ENCODE peak calls at places on chromosomes 16 and 17, in five cellular contexts. T, J, N, Y and F are unnamed samples.

GRCh38 chr17:50871369-50871768 is 5.2 kb upstream of the TOB1 start:
- DNase-seq in T (no peak), N (no peak), J (no peak), Y (peak), F (no peak)

GRCh38 chr17:81961554-81962498 is 839 bp upstream of the NOTUM start:
- DNase-seq in T (no peak), Y (no peak), J (no peak), N (no peak), F (no peak)

GRCh38 chr16:9165601-9166220 is 74.3 kb downstream of the HAPSTR1 start:
- DNase-seq in Y (no peak), J (no peak), N (no peak), T (no peak), F (no peak)

GRCh38 chr17:309361-309888 is 43.2 kb downstream of the RPH3AL start:
- DNase-seq in Y (no peak), T (no peak), J (no peak), N (peak), F (no peak)

GRCh38 chr16:3194792-3195191 is 6.8 kb downstream of the OR1F1 start:
- DNase-seq in T (no peak), J (no peak), N (no peak), Y (no peak), F (no peak)

GRCh38 chr17:1438593-1439083 is 17.4 kb downstream of the CRK start:
- DNase-seq in T (peak), J (no peak), Y (no peak), N (no peak), F (no peak)

GRCh38 chr17:51630101-51630671 is 369.8 kb downstream of the UTP18 start:
- DNase-seq in Y (no peak), T (no peak), J (no peak), N (no peak), F (no peak)

GRCh38 chr17:20116683-20117309 is 107.6 kb downstream of the SPECC1 start:
- DNase-seq in N (no peak), J (peak), Y (peak), T (peak), F (no peak)

GRCh38 chr16:89619880-89620279 is 6.4 kb downstream of the DPEP1 start:
- DNase-seq in N (no peak), Y (no peak), J (no peak), T (no peak), F (peak)

GRCh38 chr16:81499576-81500380 is 55.2 kb downstream of the CMIP start:
- DNase-seq in T (no peak), N (peak), J (no peak), Y (no peak), F (no peak)

GRCh38 chr17:78132086-78132676 is 1.6 kb downstream of the TMC8 start:
- DNase-seq in T (no peak), N (peak), Y (peak), J (no peak), F (no peak)

GRCh38 chr16:4097826-4098240 is 18.4 kb downstream of the ADCY9 start:
- DNase-seq in Y (no peak), J (no peak), N (no peak), T (no peak), F (no peak)

GRCh38 chr16:52574105-52574437 is 27.1 kb upstream of the TOX3 start:
- DNase-seq in J (no peak), T (no peak), Y (no peak), N (no peak), F (no peak)

GRCh38 chr17:70144260-70144846 is 25.0 kb upstream of the KCNJ2 start:
- DNase-seq in N (no peak), J (no peak), T (peak), Y (no peak), F (no peak)

GRCh38 chr17:47956818-47957590 is 679 bp downstream of the PRR15L start:
- DNase-seq in J (no peak), Y (no peak), N (no peak), T (no peak), F (no peak)

GRCh38 chr16:20409398-20410152 is at the start of gene ACSM5:
- DNase-seq in J (peak), Y (no peak), N (no peak), T (no peak), F (no peak)

GRCh38 chr17:72416905-72417304 is 296.1 kb downstream of the SOX9 start:
- DNase-seq in T (no peak), J (no peak), N (no peak), Y (no peak), F (no peak)

GRCh38 chr17:81323411-81323868 is 28.3 kb upstream of the SLC38A10 start:
- DNase-seq in Y (no peak), N (no peak), J (no peak), T (no peak), F (no peak)

GRCh38 chr16:80889779-80890359 is 85.5 kb upstream of the CDYL2 start:
- DNase-seq in T (no peak), N (no peak), Y (no peak), J (no peak), F (no peak)

GRCh38 chr16:14492614-14493013 is 137.4 kb downstream of the PARN start:
- DNase-seq in N (no peak), T (no peak), Y (no peak), J (no peak), F (no peak)

GRCh38 chr16:354971-355441 is 2.5 kb upstream of the AXIN1 start:
- DNase-seq in N (peak), J (peak), T (no peak), Y (peak), F (no peak)

GRCh38 chr17:79947351-79948031 is 88.2 kb downstream of the TBC1D16 start:
- DNase-seq in T (peak), J (peak), N (no peak), Y (no peak), F (peak)

GRCh38 chr17:77472837-77473214 is 332.1 kb downstream of the SEC14L1 start:
- DNase-seq in T (no peak), Y (no peak), N (no peak), J (no peak), F (no peak)

GRCh38 chr16:29927523-29927905 is 1.5 kb upstream of the KCTD13 start:
- DNase-seq in N (no peak), T (peak), Y (no peak), J (no peak), F (no peak)

GRCh38 chr17:11212792-11213191 is 28.2 kb upstream of the SHISA6 start:
- DNase-seq in J (no peak), Y (no peak), N (no peak), T (no peak), F (no peak)

GRCh38 chr17:68860941-68861340 is 94.3 kb downstream of the ABCA8 start:
- DNase-seq in T (no peak), Y (no peak), J (no peak), N (no peak), F (no peak)

GRCh38 chr17:57874434-57875108 is 24.7 kb upstream of the MRPS23 start:
- DNase-seq in T (peak), J (peak), Y (no peak), N (peak), F (peak)

DNA sequence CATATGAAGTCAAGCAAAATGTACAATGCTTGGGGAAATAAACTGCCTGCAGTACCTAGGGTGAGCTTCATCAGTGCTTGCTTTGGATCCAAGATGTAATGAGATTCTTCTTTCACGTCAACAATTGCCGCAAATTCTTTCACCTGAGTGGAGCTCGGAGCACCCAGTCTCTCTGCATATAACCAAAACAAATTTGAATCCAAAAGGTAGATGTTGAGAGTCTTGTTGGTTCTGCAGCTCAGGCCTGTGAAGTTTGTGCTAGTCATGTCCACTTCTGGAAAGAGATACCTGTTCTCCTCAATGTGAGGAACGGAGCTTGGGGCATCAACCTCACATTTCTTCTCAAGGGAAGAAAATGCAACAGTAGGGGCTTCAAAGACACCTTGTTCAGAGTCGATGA is 23.0 kb downstream of the SNN start:
- DNase-seq in J (no peak), Y (no peak), N (no peak), T (no peak), F (no peak)
- H3K4me3 ChIP-seq in J (no peak), Y (no peak), N (no peak), T (no peak), F (no peak)

GRCh38 chr16:10564591-10564990 is 15.8 kb downstream of the EMP2 start:
- DNase-seq in J (no peak), T (no peak), Y (no peak), N (no peak), F (no peak)
- H3K4me3 ChIP-seq in J (no peak), T (no peak), Y (no peak), N (no peak), F (no peak)

DNA sequence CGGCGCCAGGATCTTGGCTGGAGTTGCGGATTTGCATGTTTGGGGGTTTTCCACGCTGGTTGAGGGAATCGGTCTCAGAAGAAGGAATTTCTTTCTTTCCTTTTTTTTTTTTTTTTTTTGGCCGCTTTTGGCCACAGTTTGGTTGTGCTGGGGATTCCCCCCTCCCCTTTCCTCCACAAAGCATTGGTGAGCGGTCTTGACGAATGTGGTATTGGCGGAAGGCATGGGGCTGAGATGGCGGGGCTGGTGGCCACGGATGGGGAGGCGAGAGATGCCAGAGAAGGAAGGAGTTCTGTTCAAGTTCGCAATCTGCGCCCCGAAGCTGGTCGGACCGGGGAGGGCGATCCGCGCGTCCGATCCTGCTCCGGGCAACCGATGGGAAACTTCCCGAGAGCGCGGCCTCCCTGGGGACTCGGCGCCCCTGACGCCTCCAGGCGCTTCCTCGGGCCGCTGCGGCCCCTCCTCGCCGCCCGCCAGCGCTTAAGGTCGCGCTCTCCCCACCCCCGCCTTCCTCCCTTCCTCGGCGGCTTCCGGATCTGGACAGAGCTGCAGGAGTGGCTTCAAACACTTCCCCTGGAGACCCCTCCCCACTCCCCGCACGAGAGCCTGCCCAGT is 43.2 kb downstream of the RAI1 start:
- DNase-seq in J (no peak), N (no peak), T (peak), Y (peak), F (no peak)
- H3K4me3 ChIP-seq in J (no peak), N (peak), T (peak), Y (peak), F (peak)

GRCh38 chr17:35740997-35741931 is 9.8 kb downstream of the RASL10B start:
- DNase-seq in J (no peak), T (no peak), N (peak), Y (no peak), F (no peak)
- H3K4me3 ChIP-seq in J (no peak), T (no peak), N (no peak), Y (no peak), F (no peak)